ENCODE peak calls at places on chromosomes 5 and 9, in nine cellular contexts. A is right lobe of liver, D is heart right ventricle, O is uterus, M is substantia nigra, T is adrenal gland, N is RWPE1, K is upper lobe of left lung, F is A549. P is an unnamed sample.

GRCh38 chr5:100900796-100901731 is 2.0 kb downstream of the ST8SIA4 start:
- DNase-seq in M (peak), N (peak), A (peak), O (peak), D (peak), T (peak), F (no peak), K (peak), P (no peak)

GRCh38 chr9:110820378-110820777 is 151.8 kb downstream of the MUSK start:
- DNase-seq in N (no peak), A (no peak), F (no peak), K (no peak), M (no peak), D (no peak), O (no peak), T (no peak), P (no peak)

GRCh38 chr5:140882591-140882899 is 621 bp downstream of the PCDHA13 start:
- DNase-seq in K (no peak), A (no peak), T (no peak), M (no peak), O (no peak), F (peak), D (no peak), N (peak), P (no peak)

GRCh38 chr9:91179237-91180138 is 182.2 kb downstream of the AUH start:
- DNase-seq in A (no peak), D (no peak), F (no peak), M (no peak), T (peak), K (peak), N (peak), O (no peak), P (no peak)

GRCh38 chr5:84088996-84089395 is 295.7 kb downstream of the EDIL3 start:
- DNase-seq in F (no peak), N (no peak), T (peak), K (no peak), D (no peak), O (no peak), M (no peak), A (no peak), P (no peak)

GRCh38 chr9:131227112-131228058 is 48.9 kb downstream of the FAM78A start:
- DNase-seq in M (no peak), T (peak), N (no peak), D (no peak), A (peak), O (peak), F (no peak), K (no peak), P (no peak)

GRCh38 chr9:133956520-133957076 is 35.5 kb downstream of the VAV2 start:
- DNase-seq in F (no peak), D (no peak), A (peak), T (peak), N (no peak), K (peak), O (no peak), M (no peak), P (no peak)

GRCh38 chr5:147863409-147864194 is 14.9 kb upstream of the SCGB3A2 start:
- DNase-seq in A (no peak), M (no peak), F (no peak), O (no peak), D (no peak), N (no peak), T (no peak), K (no peak), P (no peak)

GRCh38 chr9:92615790-92616189 is 54.1 kb downstream of the IPPK start:
- DNase-seq in A (no peak), N (no peak), O (no peak), M (no peak), T (no peak), F (no peak), K (no peak), D (no peak), P (no peak)

GRCh38 chr5:6805835-6806234 is 92.6 kb downstream of the TENT4A start:
- DNase-seq in K (no peak), F (no peak), N (no peak), T (no peak), O (no peak), D (no peak), M (no peak), A (no peak), P (no peak)

GRCh38 chr5:74684900-74685851 is at the start of gene HEXB:
- DNase-seq in N (peak), T (peak), O (peak), A (peak), K (peak), D (peak), M (peak), F (peak), P (peak)

GRCh38 chr9:86947146-86948081 is at the start of gene GAS1:
- DNase-seq in N (peak), K (peak), A (peak), T (peak), M (peak), F (peak), O (peak), D (peak), P (peak)

GRCh38 chr5:66757219-66757833 is 161.1 kb downstream of the MAST4 start:
- DNase-seq in F (peak), N (peak), M (no peak), O (no peak), T (peak), D (peak), A (peak), K (no peak), P (no peak)

GRCh38 chr5:88888799-88889164 is 5.8 kb upstream of the MEF2C start:
- DNase-seq in M (no peak), T (no peak), K (no peak), O (no peak), N (no peak), D (no peak), F (no peak), A (no peak), P (no peak)

GRCh38 chr9:135858491-135859185 is 48.7 kb downstream of the CAMSAP1 start:
- DNase-seq in K (no peak), N (no peak), F (no peak), D (no peak), M (no peak), A (no peak), T (peak), O (no peak), P (no peak)

GRCh38 chr5:166716856-166717492 is 1574.5 kb upstream of the WWC1 start:
- DNase-seq in O (no peak), N (no peak), A (no peak), F (no peak), K (no peak), D (no peak), M (no peak), T (no peak), P (no peak)
- H3K27ac ChIP-seq in O (no peak), N (no peak), A (peak), F (no peak), K (no peak), D (no peak), M (no peak), T (no peak), P (no peak)

GRCh38 chr9:80500300-80500699 is 928.5 kb downstream of the TLE4 start:
- DNase-seq in F (no peak), K (no peak), M (no peak), A (no peak), T (no peak), D (no peak), N (no peak), O (no peak), P (no peak)

GRCh38 chr9:80501635-80502034 is 929.9 kb downstream of the TLE4 start:
- DNase-seq in D (no peak), F (no peak), N (no peak), T (no peak), K (no peak), O (no peak), A (no peak), M (no peak), P (no peak)

GRCh38 chr9:80507611-80508010 is 935.8 kb downstream of the TLE4 start:
- DNase-seq in K (no peak), F (no peak), N (no peak), A (no peak), D (no peak), O (no peak), M (no peak), T (no peak), P (no peak)

GRCh38 chr9:80504525-80505235 is 932.9 kb downstream of the TLE4 start:
- DNase-seq in N (no peak), D (no peak), O (no peak), A (no peak), M (no peak), K (no peak), F (no peak), T (no peak), P (no peak)

DNA sequence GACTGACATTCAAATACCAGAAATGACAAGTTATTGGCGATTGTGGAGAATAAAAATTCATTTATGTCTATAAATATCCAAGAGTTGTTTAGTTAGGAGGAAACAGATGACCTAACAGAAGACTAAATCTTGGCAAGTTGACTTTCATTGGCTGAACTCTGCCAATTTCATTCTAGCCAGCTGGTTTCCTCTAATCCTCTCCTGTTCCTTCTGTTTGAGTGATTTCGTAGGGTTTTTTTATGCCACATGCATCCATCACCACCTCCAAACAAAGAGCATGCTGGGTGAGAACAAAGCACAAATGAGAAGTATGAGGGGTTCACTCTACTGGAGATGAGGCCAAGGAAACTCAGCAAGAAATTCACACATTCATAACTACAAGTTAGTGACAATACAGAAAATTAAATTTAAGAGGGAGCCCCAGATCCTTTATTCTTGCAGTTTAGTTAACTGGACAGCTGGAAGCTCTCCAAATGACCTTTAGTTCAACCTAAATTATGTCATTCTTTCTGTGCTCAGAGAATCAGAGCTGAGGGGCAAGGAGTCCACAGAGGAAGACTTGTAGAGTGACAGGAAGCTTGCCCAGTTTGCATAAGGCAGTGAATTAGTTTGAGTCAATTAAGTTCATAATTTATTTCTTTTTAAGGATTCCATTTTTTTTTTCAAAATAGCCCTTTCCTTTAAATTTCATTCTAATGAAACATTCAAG is 932.1 kb downstream of the TLE4 start:
- DNase-seq in M (no peak), D (peak), A (no peak), F (no peak), O (no peak), T (no peak), K (no peak), N (no peak), P (no peak)
- H3K27ac ChIP-seq in M (no peak), D (peak), A (no peak), F (no peak), O (no peak), T (no peak), K (no peak), N (no peak), P (no peak)

DNA sequence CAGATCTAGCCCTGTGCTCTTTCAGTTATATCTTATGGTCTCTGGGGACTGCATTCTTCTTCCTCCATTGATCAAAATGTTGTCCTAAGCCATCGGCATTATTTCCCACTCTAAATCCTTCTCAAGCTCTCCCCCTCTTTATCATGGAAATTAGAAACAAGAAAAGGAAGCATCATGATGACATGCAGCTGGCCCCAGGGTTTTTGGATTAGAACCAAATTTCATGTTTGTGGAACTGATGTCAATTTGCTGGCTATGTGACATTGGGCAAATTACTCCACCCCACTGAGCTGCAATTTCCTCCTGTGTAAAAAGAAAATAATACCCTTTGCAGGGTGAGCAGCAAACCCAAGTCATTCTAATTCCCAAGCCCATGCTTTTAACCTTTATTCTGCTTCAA is 39.5 kb downstream of the MFAP3 start:
- DNase-seq in N (no peak), K (no peak), F (no peak), A (no peak), T (no peak), D (no peak), M (no peak), O (no peak), P (no peak)
- H3K27ac ChIP-seq in N (no peak), K (no peak), F (no peak), A (peak), T (no peak), D (no peak), M (no peak), O (no peak), P (no peak)

DNA sequence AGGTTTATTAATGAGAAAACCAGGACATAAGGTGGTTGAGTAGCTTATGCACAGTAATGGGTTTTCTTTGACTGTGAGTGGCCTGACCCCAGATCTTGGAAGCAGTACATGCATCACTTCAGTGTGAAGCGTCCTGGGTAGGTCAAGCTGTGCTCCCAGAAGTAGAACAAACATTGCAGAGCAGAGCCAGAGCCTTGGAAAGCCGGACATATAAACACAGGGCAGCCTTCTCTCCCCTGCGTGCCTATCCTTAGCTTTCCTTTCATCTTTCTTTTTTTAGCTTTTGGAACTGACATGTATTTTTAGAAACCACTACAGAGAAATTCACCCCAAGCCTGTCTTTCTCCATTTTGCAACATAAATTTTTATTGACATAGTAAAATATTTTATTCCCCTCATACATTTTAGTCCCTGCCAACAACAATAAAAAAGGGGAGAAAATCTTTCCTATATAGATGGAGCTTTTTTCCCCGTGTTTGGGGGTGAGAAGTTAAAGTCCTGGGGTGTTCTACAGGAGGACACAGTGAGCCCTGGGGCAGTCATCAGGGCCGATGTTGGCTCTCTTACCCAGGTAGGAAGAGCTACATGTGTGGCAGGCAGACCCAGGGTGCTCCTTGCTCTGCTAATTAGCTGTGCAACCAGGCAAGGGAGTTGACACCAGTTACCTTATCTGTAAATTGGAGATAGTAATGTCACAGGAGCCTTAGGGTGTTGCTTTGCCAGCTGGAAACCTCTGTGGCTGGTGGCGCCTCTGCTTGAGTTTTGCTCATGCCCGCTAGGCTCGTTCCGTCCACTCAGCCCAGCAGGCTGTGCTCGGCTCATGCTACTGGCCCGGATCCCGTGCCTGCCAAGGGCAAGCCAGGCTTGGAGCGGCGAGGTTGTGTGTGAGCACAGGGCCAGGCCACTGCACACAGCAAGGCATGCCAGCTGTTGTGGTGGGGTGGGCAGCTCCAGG is 389.6 kb downstream of the KDM4C start:
- DNase-seq in K (peak), F (no peak), D (peak), T (peak), A (no peak), N (no peak), O (no peak), M (no peak), P (peak)
- H3K27ac ChIP-seq in K (no peak), F (no peak), D (peak), T (no peak), A (no peak), N (no peak), O (no peak), M (no peak), P (no peak)

GRCh38 chr5:10731910-10732309 is 29.1 kb downstream of the DAP start:
- DNase-seq in A (no peak), T (no peak), K (no peak), F (no peak), M (no peak), D (no peak), O (no peak), N (no peak), P (no peak)
- H3K27ac ChIP-seq in A (no peak), T (no peak), K (no peak), F (no peak), M (no peak), D (no peak), O (no peak), N (no peak), P (no peak)

DNA sequence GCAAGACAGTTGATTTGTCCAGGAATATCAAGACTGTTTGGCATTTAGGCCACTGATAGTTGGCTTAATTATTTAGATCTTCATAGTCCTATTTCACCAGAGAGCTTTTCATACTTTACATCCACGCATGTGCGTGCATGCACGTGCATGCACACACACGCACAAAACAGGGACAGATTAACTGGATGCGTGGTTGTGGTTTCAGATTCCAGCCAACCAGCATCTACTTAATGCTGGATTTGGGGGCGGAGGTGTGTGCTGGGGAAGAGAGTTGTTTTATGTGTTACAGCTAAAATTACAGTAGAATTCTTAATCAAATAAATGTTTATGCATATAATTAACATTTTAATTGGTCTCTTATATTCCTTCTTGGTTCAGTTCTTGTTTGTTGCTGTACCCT is 7.3 kb downstream of the RNF14 start:
- DNase-seq in O (no peak), K (no peak), N (peak), F (no peak), M (no peak), T (no peak), A (no peak), D (no peak), P (no peak)
- H3K27ac ChIP-seq in O (no peak), K (no peak), N (no peak), F (no peak), M (no peak), T (no peak), A (no peak), D (no peak), P (no peak)

DNA sequence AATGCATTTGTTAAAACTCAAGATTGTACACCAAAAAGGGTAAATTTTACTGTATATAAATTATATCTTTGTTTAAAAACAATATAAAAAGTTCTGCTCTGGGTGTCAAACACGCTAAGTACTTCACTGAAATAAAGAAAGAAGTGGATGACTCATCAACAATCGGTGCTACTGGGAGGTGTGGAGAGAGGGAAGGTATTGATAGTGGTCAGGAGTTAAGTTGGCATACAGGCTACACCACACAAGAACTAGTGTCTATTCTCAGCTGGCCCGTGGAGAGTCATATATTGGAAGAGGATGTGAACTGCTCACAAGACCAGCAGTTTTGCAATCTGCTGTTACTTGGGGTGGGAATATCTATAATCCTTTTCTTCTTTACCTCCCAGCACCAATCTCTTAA is 145.7 kb upstream of the TRPC7 start:
- DNase-seq in T (no peak), D (no peak), F (no peak), O (no peak), M (no peak), N (peak), K (no peak), A (no peak), P (no peak)
- H3K27ac ChIP-seq in T (no peak), D (no peak), F (no peak), O (no peak), M (no peak), N (no peak), K (no peak), A (no peak), P (no peak)

DNA sequence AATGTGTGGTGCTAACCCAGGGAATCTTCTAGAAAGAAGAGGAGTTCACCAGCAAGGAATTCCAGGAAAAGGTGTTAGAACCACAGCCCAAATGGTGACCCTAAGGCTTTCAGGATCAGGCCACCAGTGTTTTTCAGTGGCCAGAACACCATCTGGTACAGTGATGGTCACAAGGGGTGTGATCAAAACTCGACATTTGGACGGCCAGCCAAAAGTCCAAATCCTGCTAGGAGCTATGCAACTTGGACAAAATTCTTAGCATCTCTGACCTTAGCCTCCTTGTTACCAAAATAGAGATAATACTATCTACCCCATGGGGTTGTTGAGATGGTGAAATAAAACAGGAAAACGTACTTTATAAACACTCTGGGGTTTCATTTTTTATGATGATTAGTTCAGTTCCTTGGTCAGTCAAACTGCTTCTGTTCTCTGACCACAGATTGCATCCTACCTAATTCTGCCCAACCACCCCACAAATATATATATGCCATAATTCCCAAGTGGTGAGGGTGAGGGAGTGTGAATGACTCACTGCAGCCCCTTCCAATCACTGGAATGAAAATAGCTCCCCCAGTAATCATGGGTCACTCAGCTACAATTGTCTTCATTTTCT is 210.3 kb downstream of the CDK5RAP2 start:
- DNase-seq in A (no peak), K (no peak), D (no peak), T (no peak), N (no peak), F (no peak), O (no peak), M (no peak), P (no peak)
- H3K27ac ChIP-seq in A (no peak), K (no peak), D (no peak), T (no peak), N (no peak), F (no peak), O (no peak), M (no peak), P (no peak)

P was measured in caudate nucleus.